ENCODE peak calls at places on chromosomes 6 and 20, in four cellular contexts. One of them, this sample, is unnamed.

GRCh38 chr20:54217762-54218161 is 9.9 kb downstream of the PFDN4 start:
- DNase-seq in IMR-90: no peak
- DNase-seq in tibial nerve: no peak
- DNase-seq in gastrocnemius medialis: no peak
- DNase-seq in this sample: no peak

GRCh38 chr6:138546733-138547185 is 47.5 kb upstream of the NHSL1 start:
- DNase-seq in gastrocnemius medialis: no peak
- DNase-seq in IMR-90: peak; percentile 67
- DNase-seq in tibial nerve: no peak
- DNase-seq in this sample: no peak

GRCh38 chr6:161959072-161959471 is 685.2 kb upstream of the AGPAT4 start:
- DNase-seq in gastrocnemius medialis: no peak
- DNase-seq in tibial nerve: no peak
- DNase-seq in IMR-90: no peak
- DNase-seq in this sample: no peak

GRCh38 chr6:44932651-44933091 is 395.5 kb upstream of the RUNX2 start:
- DNase-seq in tibial nerve: no peak
- DNase-seq in gastrocnemius medialis: no peak
- DNase-seq in IMR-90: no peak
- DNase-seq in this sample: no peak

GRCh38 chr6:83430606-83431544 is at the start of gene ME1:
- DNase-seq in IMR-90: peak; percentile 86
- DNase-seq in tibial nerve: peak; percentile 41
- DNase-seq in gastrocnemius medialis: peak; percentile 67
- DNase-seq in this sample: peak; percentile 63

GRCh38 chr20:33600414-33600813 is 61.7 kb upstream of the C20orf144 start:
- DNase-seq in gastrocnemius medialis: no peak
- DNase-seq in tibial nerve: no peak
- DNase-seq in IMR-90: no peak
- DNase-seq in this sample: no peak

GRCh38 chr6:13397359-13398080 is 69.2 kb upstream of the TBC1D7 start:
- DNase-seq in IMR-90: no peak
- DNase-seq in gastrocnemius medialis: no peak
- DNase-seq in tibial nerve: no peak
- DNase-seq in this sample: no peak

GRCh38 chr6:57198926-57199636 is 23.0 kb downstream of the RAB23 start:
- DNase-seq in IMR-90: peak; percentile 47
- DNase-seq in tibial nerve: no peak
- DNase-seq in gastrocnemius medialis: no peak
- DNase-seq in this sample: peak; percentile 56

GRCh38 chr20:4455301-4455701 is 266.4 kb upstream of the PRND start:
- DNase-seq in gastrocnemius medialis: no peak
- DNase-seq in IMR-90: no peak
- DNase-seq in tibial nerve: no peak
- DNase-seq in this sample: no peak

GRCh38 chr6:157240059-157240959 is 83.0 kb downstream of the TMEM242 start:
- DNase-seq in tibial nerve: peak; percentile 50
- DNase-seq in IMR-90: peak; percentile 41
- DNase-seq in gastrocnemius medialis: peak; percentile 73
- DNase-seq in this sample: peak; percentile 61

GRCh38 chr6:110140650-110141049 is 38.8 kb downstream of the WASF1 start:
- DNase-seq in tibial nerve: no peak
- DNase-seq in gastrocnemius medialis: no peak
- DNase-seq in IMR-90: peak; percentile 75
- DNase-seq in this sample: no peak

GRCh38 chr20:30811896-30812671 is 445.4 kb upstream of the DEFB115 start:
- DNase-seq in gastrocnemius medialis: no peak
- DNase-seq in tibial nerve: no peak
- DNase-seq in IMR-90: peak; percentile 49
- DNase-seq in this sample: no peak

GRCh38 chr20:51752343-51752951 is 15.7 kb downstream of the ATP9A start:
- DNase-seq in tibial nerve: no peak
- DNase-seq in gastrocnemius medialis: no peak
- DNase-seq in IMR-90: peak; percentile 93
- DNase-seq in this sample: no peak

GRCh38 chr6:128554302-128554701 is 33.9 kb upstream of the PTPRK start:
- DNase-seq in gastrocnemius medialis: no peak
- DNase-seq in IMR-90: no peak
- DNase-seq in tibial nerve: no peak
- DNase-seq in this sample: no peak

GRCh38 chr6:159033160-159034049 is 11.4 kb downstream of the TAGAP start:
- DNase-seq in tibial nerve: no peak
- DNase-seq in IMR-90: no peak
- DNase-seq in gastrocnemius medialis: no peak
- DNase-seq in this sample: no peak

GRCh38 chr6:104753251-104753650 is 106.5 kb downstream of the HACE1 start:
- DNase-seq in gastrocnemius medialis: no peak
- DNase-seq in tibial nerve: no peak
- DNase-seq in IMR-90: no peak
- DNase-seq in this sample: no peak

GRCh38 chr6:39341352-39341751 is 18.9 kb upstream of the KCNK16 start:
- DNase-seq in tibial nerve: no peak
- DNase-seq in IMR-90: no peak
- DNase-seq in gastrocnemius medialis: no peak
- DNase-seq in this sample: no peak

GRCh38 chr6:48835421-48835958 is 627.6 kb downstream of the MMUT start:
- DNase-seq in tibial nerve: no peak
- DNase-seq in gastrocnemius medialis: no peak
- DNase-seq in IMR-90: no peak
- DNase-seq in this sample: no peak

GRCh38 chr6:137823826-137824501 is 43.1 kb upstream of the TNFAIP3 start:
- DNase-seq in IMR-90: peak; percentile 84
- DNase-seq in gastrocnemius medialis: no peak
- DNase-seq in tibial nerve: peak; percentile 36
- DNase-seq in this sample: no peak

GRCh38 chr20:2986466-2986865 is 57.0 kb upstream of the GNRH2 start:
- DNase-seq in IMR-90: peak; percentile 33
- DNase-seq in gastrocnemius medialis: no peak
- DNase-seq in tibial nerve: no peak
- DNase-seq in this sample: no peak

GRCh38 chr6:2522521-2522920 is 228.2 kb downstream of the MYLK4 start:
- DNase-seq in IMR-90: peak; percentile 30
- DNase-seq in tibial nerve: no peak
- DNase-seq in gastrocnemius medialis: no peak
- DNase-seq in this sample: no peak

GRCh38 chr6:16318538-16318937 is 80.2 kb downstream of the GMPR start:
- DNase-seq in IMR-90: peak; percentile 90
- DNase-seq in gastrocnemius medialis: peak; percentile 29
- DNase-seq in tibial nerve: no peak
- DNase-seq in this sample: no peak

GRCh38 chr20:48456361-48457184 is 371.2 kb downstream of the PREX1 start:
- DNase-seq in gastrocnemius medialis: no peak
- DNase-seq in tibial nerve: no peak
- DNase-seq in IMR-90: no peak
- DNase-seq in this sample: no peak

GRCh38 chr6:161407581-161407980 is 133.7 kb upstream of the AGPAT4 start:
- DNase-seq in IMR-90: peak; percentile 66
- DNase-seq in gastrocnemius medialis: no peak
- DNase-seq in tibial nerve: no peak
- DNase-seq in this sample: no peak

GRCh38 chr6:20589266-20589665 is 55.0 kb downstream of the CDKAL1 start:
- DNase-seq in tibial nerve: no peak
- DNase-seq in IMR-90: no peak
- DNase-seq in gastrocnemius medialis: no peak
- DNase-seq in this sample: no peak

GRCh38 chr6:63816401-63816975 is 180.9 kb downstream of the PHF3 start:
- DNase-seq in IMR-90: no peak
- DNase-seq in gastrocnemius medialis: no peak
- DNase-seq in tibial nerve: no peak
- DNase-seq in this sample: no peak

GRCh38 chr6:41489284-41489851 is 56.8 kb upstream of the FOXP4 start:
- DNase-seq in gastrocnemius medialis: no peak
- DNase-seq in IMR-90: peak; percentile 56
- DNase-seq in tibial nerve: peak; percentile 40
- DNase-seq in this sample: no peak

GRCh38 chr6:112251170-112251945 is 3.0 kb downstream of the LAMA4 start:
- DNase-seq in IMR-90: peak; percentile 79
- DNase-seq in gastrocnemius medialis: peak; percentile 42
- DNase-seq in tibial nerve: peak; percentile 79
- DNase-seq in this sample: no peak

GRCh38 chr20:23284009-23284408 is 66.6 kb upstream of the NXT1 start:
- DNase-seq in gastrocnemius medialis: no peak
- DNase-seq in tibial nerve: no peak
- DNase-seq in IMR-90: no peak
- DNase-seq in this sample: no peak
- TF ChIP-seq POLR2A in gastrocnemius medialis: no peak
- TF ChIP-seq POLR2A in tibial nerve: no peak
- TF ChIP-seq POLR2A in IMR-90: no peak
- TF ChIP-seq POLR2A in this sample: no peak

GRCh38 chr6:81752969-81753708 is 658 bp upstream of the TENT5A start:
- DNase-seq in tibial nerve: peak; percentile 86
- DNase-seq in gastrocnemius medialis: peak; percentile 81
- DNase-seq in IMR-90: peak; percentile 89
- DNase-seq in this sample: peak; percentile 63
- TF ChIP-seq POLR2A in tibial nerve: peak; percentile 86
- TF ChIP-seq POLR2A in gastrocnemius medialis: peak; percentile 69
- TF ChIP-seq POLR2A in IMR-90: peak; percentile 86
- TF ChIP-seq POLR2A in this sample: peak; percentile 89

DNA sequence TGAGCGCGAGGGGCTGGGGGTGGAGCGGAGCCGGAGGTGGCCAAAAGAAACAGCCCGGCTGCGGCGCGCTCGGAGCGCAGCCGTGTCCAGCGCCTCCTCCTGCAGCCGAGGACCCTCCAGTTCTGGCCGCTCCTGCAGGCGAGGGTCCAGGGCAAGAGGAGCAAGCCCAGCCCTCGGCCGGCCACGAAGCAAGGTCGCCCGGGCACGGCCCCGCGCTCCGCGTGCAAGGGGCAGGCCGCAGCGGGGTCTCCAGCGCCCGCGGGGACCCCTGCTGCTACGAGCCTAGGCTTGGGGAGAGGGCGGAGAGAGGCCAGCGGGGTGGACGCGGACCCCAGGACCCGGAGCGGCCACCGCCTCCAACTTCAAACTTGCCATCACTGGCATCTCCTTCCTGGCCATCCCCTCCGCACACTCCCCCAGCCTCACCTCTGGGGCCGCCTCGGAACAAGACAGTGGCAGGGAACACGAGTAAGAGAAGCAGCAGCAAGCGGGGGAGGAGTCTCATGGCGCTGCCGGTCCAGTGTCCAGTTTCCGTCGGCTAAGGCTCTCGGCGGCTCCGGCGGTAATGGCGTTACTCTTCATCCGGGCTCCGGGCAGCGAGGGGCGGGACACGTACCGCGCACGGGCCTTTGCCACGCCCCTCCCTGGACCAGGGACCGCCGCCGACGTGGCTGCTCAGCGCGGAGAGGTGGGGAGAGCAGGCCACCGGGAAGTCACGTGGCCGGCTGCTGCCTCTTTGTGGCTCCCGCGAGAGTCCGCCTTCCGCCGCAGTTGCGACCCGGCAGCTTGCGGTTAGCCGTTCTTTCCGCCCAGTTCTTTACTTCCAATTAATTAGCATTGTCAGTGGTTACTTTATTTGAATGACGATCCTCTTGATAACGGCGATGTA is at the start of gene SSR1:
- DNase-seq in tibial nerve: peak; percentile 93
- DNase-seq in IMR-90: peak; percentile 95
- DNase-seq in gastrocnemius medialis: peak; percentile 95
- DNase-seq in this sample: peak; percentile 97
- TF ChIP-seq POLR2A in tibial nerve: peak; percentile 67
- TF ChIP-seq POLR2A in IMR-90: peak; percentile 83
- TF ChIP-seq POLR2A in gastrocnemius medialis: peak; percentile 74
- TF ChIP-seq POLR2A in this sample: peak; percentile 84

DNA sequence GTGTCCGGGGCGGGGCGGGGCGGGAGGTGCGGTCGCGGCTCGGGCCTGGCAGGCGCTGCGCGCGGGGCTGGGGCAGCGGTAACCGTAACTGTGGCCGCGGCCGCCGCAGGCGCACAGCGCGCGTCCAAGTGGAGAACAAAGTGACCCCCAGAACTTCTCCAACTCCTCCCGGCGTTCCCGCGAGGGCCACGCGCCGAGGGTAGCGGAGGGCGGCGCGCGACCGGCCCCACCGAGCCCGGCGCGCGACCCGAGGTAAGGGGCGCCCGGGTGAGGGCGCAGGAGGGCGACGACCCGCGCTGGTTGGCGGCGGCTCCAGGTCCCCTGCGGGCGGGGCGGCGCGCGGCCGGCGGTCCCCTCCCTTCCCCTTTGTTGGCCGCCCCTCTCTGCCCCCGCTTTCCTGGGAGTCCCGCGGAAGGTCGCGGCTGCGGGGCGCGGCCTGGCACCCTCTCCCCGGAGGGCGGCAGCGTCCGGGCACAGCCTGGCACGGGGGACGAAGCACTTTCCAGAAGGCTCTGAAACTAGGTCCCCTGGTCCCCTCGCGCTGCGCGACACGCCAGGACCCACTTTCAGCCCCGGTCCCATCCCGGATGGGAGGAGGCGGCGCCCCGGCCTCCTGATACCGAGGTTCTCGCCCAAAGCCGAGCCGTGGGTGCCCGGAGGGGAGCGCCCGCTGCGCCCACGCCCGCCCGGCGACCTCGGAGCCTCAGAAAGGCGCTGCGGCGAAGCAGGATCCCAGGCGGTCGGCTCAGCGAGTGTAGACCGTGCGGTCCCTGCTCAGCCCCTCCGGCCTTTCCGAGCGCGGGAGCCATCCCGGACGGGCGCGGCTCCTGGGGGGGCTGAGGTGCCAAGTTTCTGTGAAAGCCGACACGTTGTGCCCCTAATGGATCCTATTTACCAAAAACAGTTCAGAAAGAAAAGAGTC is at the start of gene TIAM2:
- DNase-seq in IMR-90: no peak
- DNase-seq in gastrocnemius medialis: no peak
- DNase-seq in tibial nerve: no peak
- DNase-seq in this sample: no peak
- TF ChIP-seq POLR2A in IMR-90: no peak
- TF ChIP-seq POLR2A in gastrocnemius medialis: no peak
- TF ChIP-seq POLR2A in tibial nerve: no peak
- TF ChIP-seq POLR2A in this sample: no peak

GRCh38 chr20:20571068-20571780 is 141.2 kb downstream of the RALGAPA2 start:
- DNase-seq in IMR-90: no peak
- DNase-seq in tibial nerve: no peak
- DNase-seq in gastrocnemius medialis: no peak
- DNase-seq in this sample: peak; percentile 46
- TF ChIP-seq POLR2A in IMR-90: no peak
- TF ChIP-seq POLR2A in tibial nerve: no peak
- TF ChIP-seq POLR2A in gastrocnemius medialis: no peak
- TF ChIP-seq POLR2A in this sample: no peak

GRCh38 chr6:33066917-33067521 is 6.4 kb downstream of the HLA-DPA1 start:
- DNase-seq in tibial nerve: no peak
- DNase-seq in gastrocnemius medialis: no peak
- DNase-seq in IMR-90: no peak
- DNase-seq in this sample: no peak
- TF ChIP-seq POLR2A in tibial nerve: no peak
- TF ChIP-seq POLR2A in gastrocnemius medialis: no peak
- TF ChIP-seq POLR2A in IMR-90: no peak
- TF ChIP-seq POLR2A in this sample: no peak

This sample was measured in prostate gland.